ENCODE peak calls at places on chromosomes 11 and 22, in eight cellular contexts. R, C, K, Z, J, F, U and H are unnamed samples.

GRCh38 chr11:129967996-129968395 is 34.6 kb downstream of the PRDM10 start:
- DNase-seq in C (no peak), F (no peak), R (no peak), Z (no peak), J (no peak), K (no peak), U (no peak), H (no peak)

GRCh38 chr11:128929991-128930390 is 12.7 kb downstream of the TP53AIP1 start:
- DNase-seq in C (no peak), K (no peak), R (peak; percentile 43), U (no peak), F (no peak), Z (no peak), J (no peak), H (no peak)

GRCh38 chr11:1754376-1755150 is 4.2 kb upstream of the IFITM10 start:
- DNase-seq in U (no peak), Z (no peak), R (no peak), K (no peak), F (no peak), J (no peak), C (no peak), H (no peak)

GRCh38 chr11:130212431-130212961 is 52.9 kb downstream of the ST14 start:
- DNase-seq in C (no peak), K (no peak), R (no peak), U (no peak), F (no peak), Z (no peak), J (no peak), H (peak; percentile 26)

GRCh38 chr11:73390601-73391565 is 14.7 kb downstream of the RELT start:
- DNase-seq in Z (no peak), F (no peak), C (no peak), R (no peak), K (no peak), U (no peak), J (no peak), H (no peak)

GRCh38 chr11:121889931-121890330 is 226.1 kb downstream of the BLID start:
- DNase-seq in U (no peak), J (no peak), F (no peak), C (no peak), Z (no peak), R (peak; percentile 67), K (no peak), H (no peak)

GRCh38 chr22:22988150-22988549 is 82.2 kb upstream of the GNAZ start:
- DNase-seq in J (no peak), R (no peak), Z (no peak), U (no peak), F (no peak), C (no peak), K (no peak), H (no peak)

GRCh38 chr11:3615998-3616397 is 25.8 kb downstream of the ART5 start:
- DNase-seq in U (no peak), F (no peak), R (no peak), Z (no peak), J (no peak), C (no peak), K (no peak), H (no peak)